ENCODE peak calls at places on chromosomes 5 and 9, in nine cellular contexts. C is choroid plexus epithelial cell, X is fibroblast of the aortic adventitia, O is GM23248, H is lung, Z is RWPE2, T is AG10803, B is BE2C, P is hepatocyte. S is an unnamed sample.

GRCh38 chr5:51033215-51033614 is 350.0 kb upstream of the ISL1 start:
- DNase-seq in C (no peak), X (no peak), O (no peak), H (no peak), Z (no peak), T (no peak), B (no peak), P (no peak), S (no peak)

GRCh38 chr5:102421647-102422046 is 77.2 kb downstream of the SLCO6A1 start:
- DNase-seq in C (no peak), X (no peak), O (no peak), H (no peak), Z (no peak), T (no peak), B (peak), P (peak), S (peak)

GRCh38 chr5:122019936-122020590 is 58.0 kb downstream of the LOX start:
- DNase-seq in C (peak), X (no peak), O (peak), H (no peak), Z (no peak), T (peak), B (no peak), P (no peak), S (no peak)

GRCh38 chr5:44875661-44876250 is 67.0 kb downstream of the MRPS30 start:
- DNase-seq in C (peak), X (peak), O (peak), H (no peak), Z (no peak), T (peak), B (no peak), P (peak), S (no peak)

GRCh38 chr9:112086627-112087026 is 88.5 kb downstream of the SUSD1 start:
- DNase-seq in C (peak), X (peak), O (peak), H (no peak), Z (no peak), T (peak), B (no peak), P (no peak), S (no peak)

GRCh38 chr5:134582941-134583340 is 49.7 kb downstream of the SAR1B start:
- DNase-seq in C (no peak), X (no peak), O (no peak), H (no peak), Z (no peak), T (no peak), B (no peak), P (no peak), S (no peak)

GRCh38 chr5:82859439-82860140 is 217.6 kb downstream of the TMEM167A start:
- DNase-seq in C (no peak), X (no peak), O (no peak), H (no peak), Z (no peak), T (no peak), B (no peak), P (no peak), S (no peak)

GRCh38 chr5:60143912-60144311 is 250.4 kb upstream of the PDE4D start:
- DNase-seq in C (no peak), X (no peak), O (no peak), H (no peak), Z (no peak), T (no peak), B (no peak), P (no peak), S (no peak)

GRCh38 chr5:180803181-180804128 is 849 bp upstream of the MGAT1 start:
- DNase-seq in C (peak), X (peak), O (peak), H (peak), Z (peak), T (peak), B (no peak), P (peak), S (no peak)

GRCh38 chr5:57549546-57549945 is 66.9 kb upstream of the ACTBL2 start:
- DNase-seq in C (no peak), X (no peak), O (no peak), H (no peak), Z (no peak), T (no peak), B (no peak), P (no peak), S (no peak)

GRCh38 chr9:124551472-124552339 is 44.5 kb upstream of the NR5A1 start:
- DNase-seq in C (peak), X (peak), O (peak), H (peak), Z (no peak), T (peak), B (peak), P (peak), S (peak)
- H3K4me3 ChIP-seq in C (no peak), X (no peak), O (no peak), H (no peak), Z (no peak), T (no peak), B (no peak), P (no peak), S (no peak)

GRCh38 chr5:142024771-142025304 is 12.0 kb upstream of the GNPDA1 start:
- DNase-seq in C (peak), X (peak), O (peak), H (peak), Z (peak), T (peak), B (peak), P (peak), S (peak)

GRCh38 chr5:142023836-142024235 is 11.0 kb upstream of the GNPDA1 start:
- DNase-seq in C (no peak), X (no peak), O (no peak), H (no peak), Z (no peak), T (no peak), B (no peak), P (no peak), S (no peak)

GRCh38 chr5:142020122-142020659 is 7.4 kb upstream of the GNPDA1 start:
- DNase-seq in C (no peak), X (no peak), O (no peak), H (no peak), Z (no peak), T (no peak), B (no peak), P (no peak), S (no peak)

GRCh38 chr5:142025637-142026036 is 12.8 kb upstream of the GNPDA1 start:
- DNase-seq in C (no peak), X (no peak), O (no peak), H (no peak), Z (no peak), T (no peak), B (no peak), P (no peak), S (no peak)
- H3K4me3 ChIP-seq in C (no peak), X (no peak), O (peak), H (no peak), Z (no peak), T (no peak), B (no peak), P (no peak), S (peak)

GRCh38 chr9:136194540-136194939 is 10.4 kb downstream of the LHX3 start:
- DNase-seq in C (no peak), X (no peak), O (no peak), H (no peak), Z (no peak), T (no peak), B (no peak), P (no peak), S (peak)

GRCh38 chr9:136191549-136192286 is 13.2 kb downstream of the LHX3 start:
- DNase-seq in C (no peak), X (peak), O (no peak), H (no peak), Z (no peak), T (no peak), B (no peak), P (no peak), S (no peak)

GRCh38 chr9:136193891-136194279 is 11.0 kb downstream of the LHX3 start:
- DNase-seq in C (no peak), X (no peak), O (no peak), H (no peak), Z (no peak), T (no peak), B (no peak), P (no peak), S (peak)

GRCh38 chr9:136192289-136193126 is 12.4 kb downstream of the LHX3 start:
- DNase-seq in C (no peak), X (peak), O (peak), H (no peak), Z (no peak), T (no peak), B (no peak), P (no peak), S (peak)

GRCh38 chr9:136193127-136193890 is 11.6 kb downstream of the LHX3 start:
- DNase-seq in C (no peak), X (no peak), O (no peak), H (no peak), Z (no peak), T (no peak), B (no peak), P (no peak), S (peak)
- H3K4me3 ChIP-seq in C (no peak), X (no peak), O (no peak), H (no peak), Z (no peak), T (no peak), B (no peak), P (no peak), S (peak)

DNA sequence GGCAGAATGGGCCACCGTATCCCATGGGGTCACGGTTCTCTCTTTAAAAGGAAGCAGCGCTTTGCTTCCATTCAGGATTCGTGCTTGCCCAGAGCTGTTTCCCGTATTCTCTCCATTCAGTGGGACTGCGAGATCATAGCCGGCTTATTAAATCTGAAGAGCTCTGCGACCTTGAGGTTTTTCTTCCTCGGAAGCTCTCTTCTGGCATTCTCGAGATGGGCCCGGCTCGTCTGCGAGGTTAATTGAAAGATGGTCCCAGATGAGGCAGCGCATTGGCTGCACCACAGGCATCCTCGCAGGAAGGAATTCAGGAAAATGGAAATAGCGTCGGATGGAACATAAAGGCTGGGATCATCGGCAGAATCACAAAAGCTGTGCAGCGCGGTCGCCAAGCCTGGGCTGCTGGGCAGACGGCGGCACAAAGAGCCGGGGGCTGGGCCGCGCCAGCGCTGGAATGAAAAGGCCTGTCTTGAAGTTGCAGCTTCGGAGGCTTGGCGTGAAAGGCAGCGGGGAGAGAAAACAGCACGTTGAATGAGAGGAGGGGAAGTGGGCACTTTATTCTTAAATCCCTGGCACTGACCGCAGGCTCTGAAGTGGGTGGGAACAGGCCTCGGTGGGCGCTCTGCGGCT is 236.2 kb downstream of the IRX2 start:
- DNase-seq in C (no peak), X (no peak), O (no peak), H (no peak), Z (no peak), T (no peak), B (no peak), P (no peak), S (no peak)
- H3K4me3 ChIP-seq in C (no peak), X (no peak), O (no peak), H (no peak), Z (no peak), T (no peak), B (no peak), P (no peak), S (no peak)

GRCh38 chr5:170283296-170283695 is 14.3 kb downstream of the LCP2 start:
- DNase-seq in C (no peak), X (no peak), O (no peak), H (no peak), Z (no peak), T (no peak), B (no peak), P (no peak), S (no peak)
- H3K4me3 ChIP-seq in C (no peak), X (no peak), O (no peak), H (no peak), Z (no peak), T (no peak), B (no peak), P (no peak), S (no peak)

DNA sequence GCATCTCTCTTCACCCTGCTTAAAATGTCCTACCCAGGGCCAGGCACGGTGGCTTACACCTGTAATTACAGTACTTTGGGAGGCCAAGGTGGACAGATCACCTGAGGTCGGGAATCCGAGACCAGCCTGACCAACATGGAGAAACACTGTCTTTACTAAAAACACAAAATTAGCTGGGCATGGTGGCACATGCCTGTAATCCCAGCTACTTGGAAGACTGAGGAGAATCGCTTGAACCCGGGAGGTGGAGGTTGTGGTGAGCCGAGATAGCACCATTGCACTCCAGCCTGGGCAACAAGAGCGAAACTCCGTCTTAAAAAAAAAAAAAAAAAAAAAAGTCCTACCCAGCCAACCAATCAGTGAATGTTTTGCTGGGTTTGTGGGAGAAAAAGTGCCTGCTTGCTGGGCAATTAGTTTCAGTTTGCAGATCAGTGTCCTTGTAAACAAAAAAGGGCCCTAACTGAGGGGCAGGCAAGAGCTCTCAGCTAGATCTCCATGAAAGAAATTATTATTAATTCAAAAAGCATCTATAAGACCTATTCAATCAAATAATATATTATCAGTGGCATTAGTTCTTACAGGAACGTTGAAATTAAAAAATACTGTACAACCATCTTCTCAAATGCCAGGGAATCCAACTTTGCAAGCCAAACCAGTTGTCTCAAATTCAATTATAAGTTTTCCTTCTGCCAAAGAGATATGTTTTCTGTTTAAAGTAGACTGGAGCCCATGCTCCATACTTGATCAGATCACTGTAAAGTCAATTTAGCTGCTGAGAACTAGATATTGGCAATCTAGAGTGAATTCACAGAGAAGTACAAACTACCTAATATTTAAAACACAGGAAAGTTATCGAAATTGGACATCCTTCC is 3.9 kb downstream of the MEGF9 start:
- DNase-seq in C (peak), X (peak), O (peak), H (no peak), Z (no peak), T (peak), B (no peak), P (no peak), S (no peak)
- H3K4me3 ChIP-seq in C (no peak), X (peak), O (peak), H (no peak), Z (peak), T (peak), B (peak), P (no peak), S (no peak)

GRCh38 chr5:177592905-177593304 is 902 bp downstream of the TMED9 start:
- DNase-seq in C (no peak), X (no peak), O (no peak), H (no peak), Z (peak), T (no peak), B (no peak), P (no peak), S (no peak)

GRCh38 chr5:177592010-177592834 is at the start of gene TMED9:
- DNase-seq in C (peak), X (peak), O (peak), H (peak), Z (peak), T (peak), B (peak), P (peak), S (peak)

GRCh38 chr5:177594071-177594470 is 2.1 kb downstream of the TMED9 start:
- DNase-seq in C (no peak), X (no peak), O (no peak), H (no peak), Z (peak), T (no peak), B (no peak), P (no peak), S (no peak)

GRCh38 chr5:177595026-177595585 is 3.1 kb downstream of the TMED9 start:
- DNase-seq in C (no peak), X (no peak), O (no peak), H (no peak), Z (peak), T (no peak), B (no peak), P (no peak), S (no peak)

GRCh38 chr5:177593511-177593910 is 1.5 kb downstream of the TMED9 start:
- DNase-seq in C (no peak), X (no peak), O (no peak), H (no peak), Z (peak), T (no peak), B (no peak), P (no peak), S (no peak)
- H3K4me3 ChIP-seq in C (peak), X (peak), O (peak), H (no peak), Z (no peak), T (peak), B (no peak), P (no peak), S (no peak)